ENCODE peak calls at places on chromosomes 6 and 20, in four cellular contexts. G is T-helper 17 cell, S is B cell, J is AG04450. H is an unnamed sample.

GRCh38 chr6:69784595-69785377 is 12.0 kb downstream of the LMBRD1 start:
- DNase-seq in S (no peak), J (no peak), G (no peak), H (no peak)

GRCh38 chr6:73942581-73942980 is 246.6 kb downstream of the CD109 start:
- DNase-seq in J (peak; percentile 10), G (no peak), S (no peak), H (no peak)

GRCh38 chr6:142953373-142954273 is 8.6 kb upstream of the HIVEP2 start:
- DNase-seq in G (no peak), S (no peak), J (no peak), H (no peak)

GRCh38 chr6:131103869-131104268 is 31.4 kb upstream of the AKAP7 start:
- DNase-seq in G (no peak), S (no peak), J (no peak), H (no peak)

GRCh38 chr6:87199787-87200186 is 44.4 kb downstream of the ZNF292 start:
- DNase-seq in J (no peak), S (no peak), G (no peak), H (peak; percentile 4)

GRCh38 chr6:4973972-4974885 is 29.6 kb downstream of the RPP40 start:
- DNase-seq in G (no peak), S (no peak), J (peak; percentile 37), H (no peak)

GRCh38 chr6:109010703-109011102 is 83.9 kb downstream of the SESN1 start:
- DNase-seq in J (no peak), G (no peak), S (no peak), H (no peak)

GRCh38 chr6:117138920-117139319 is 126.4 kb upstream of the VGLL2 start:
- DNase-seq in S (no peak), J (no peak), G (no peak), H (no peak)

GRCh38 chr6:18742406-18742805 is 355.3 kb downstream of the RNF144B start:
- DNase-seq in J (no peak), S (no peak), G (no peak), H (no peak)

GRCh38 chr6:134882426-134883038 is 67.4 kb downstream of the ALDH8A1 start:
- DNase-seq in S (peak; percentile 65), J (peak; percentile 63), G (no peak), H (no peak)

GRCh38 chr6:13485923-13486557 is 1.4 kb downstream of the GFOD1 start:
- DNase-seq in S (peak; percentile 62), J (no peak), G (no peak), H (peak; percentile 48)

GRCh38 chr20:23445596-23446217 is 6.2 kb downstream of the CSTL1 start:
- DNase-seq in J (no peak), G (no peak), S (no peak), H (no peak)

GRCh38 chr20:32282461-32282860 is 5.0 kb downstream of the KIF3B start:
- DNase-seq in J (no peak), G (no peak), S (no peak), H (no peak)

GRCh38 chr6:170435766-170436165 is 117.3 kb downstream of the PSMB1 start:
- DNase-seq in J (no peak), S (no peak), G (no peak), H (no peak)

GRCh38 chr6:73742433-73742832 is 46.4 kb downstream of the CD109 start:
- DNase-seq in S (no peak), J (no peak), G (no peak), H (no peak)

GRCh38 chr6:46453756-46454316 is 37.4 kb downstream of the RCAN2 start:
- DNase-seq in S (no peak), J (no peak), G (no peak), H (no peak)

GRCh38 chr6:72657798-72658197 is 35.9 kb downstream of the KCNQ5 start:
- DNase-seq in G (no peak), S (no peak), J (no peak), H (no peak)

GRCh38 chr6:15987569-15987968 is 141.3 kb upstream of the MYLIP start:
- DNase-seq in G (no peak), S (no peak), J (no peak), H (no peak)

GRCh38 chr20:40265872-40266533 is 423.0 kb downstream of the MAFB start:
- DNase-seq in J (no peak), S (no peak), G (no peak), H (no peak)

GRCh38 chr6:101083533-101084172 is 202.5 kb upstream of the ASCC3 start:
- DNase-seq in J (no peak), S (no peak), G (no peak), H (no peak)

H was measured in T-helper 1 cell.